ENCODE peak calls at places on chromosomes 7 and 10, in seven cellular contexts. D is right atrium auricular region, C is left ventricle myocardium inferior, Y is AG10803, T is stomach, F is body of pancreas, N is uterus. L is an unnamed sample.
A peak's percentile ranks its signal among the peaks of the same experiment; 100 is the strongest.

GRCh38 chr10:30534465-30535144 is 94.9 kb downstream of the LYZL2 start:
- DNase-seq in D (peak; percentile 92), C (peak; percentile 26), Y (peak; percentile 75), T (peak; percentile 79), F (peak; percentile 82), N (peak; percentile 72), L (peak; percentile 40)

GRCh38 chr7:102426268-102427031 is 6.9 kb upstream of the ORAI2 start:
- DNase-seq in D (no peak), C (no peak), Y (no peak), T (no peak), F (no peak), N (no peak), L (no peak)

GRCh38 chr7:25515876-25516275 is 287.6 kb upstream of the NPVF start:
- DNase-seq in D (no peak), C (no peak), Y (no peak), T (no peak), F (no peak), N (no peak), L (no peak)

GRCh38 chr7:151542606-151543130 is 23.0 kb upstream of the RHEB start:
- DNase-seq in D (no peak), C (no peak), Y (no peak), T (no peak), F (no peak), N (no peak), L (no peak)

GRCh38 chr10:25487266-25487665 is 312.5 kb downstream of the GPR158 start:
- DNase-seq in D (no peak), C (no peak), Y (no peak), T (no peak), F (no peak), N (no peak), L (no peak)

GRCh38 chr10:102230264-102230860 is 4.3 kb downstream of the ELOVL3 start:
- DNase-seq in D (no peak), C (peak; percentile 31), Y (no peak), T (peak; percentile 60), F (peak; percentile 65), N (peak; percentile 40), L (no peak)

GRCh38 chr7:10560497-10560896 is 413.2 kb upstream of the PHF14 start:
- DNase-seq in D (no peak), C (no peak), Y (no peak), T (no peak), F (no peak), N (no peak), L (no peak)

GRCh38 chr7:130009848-130010688 is 41.1 kb downstream of the ZC3HC1 start:
- DNase-seq in D (peak; percentile 65), C (no peak), Y (peak; percentile 88), T (peak; percentile 31), F (peak; percentile 18), N (no peak), L (no peak)

GRCh38 chr10:69669408-69669807 is 39.4 kb downstream of the FAM241B start:
- DNase-seq in D (no peak), C (no peak), Y (no peak), T (no peak), F (no peak), N (no peak), L (no peak)

GRCh38 chr10:80075781-80076180 is 2.7 kb upstream of the TMEM254 start:
- DNase-seq in D (no peak), C (no peak), Y (peak; percentile 8), T (no peak), F (no peak), N (no peak), L (no peak)

GRCh38 chr10:114026189-114027040 is 17.3 kb upstream of the ADRB1 start:
- DNase-seq in D (no peak), C (no peak), Y (peak; percentile 71), T (no peak), F (no peak), N (no peak), L (no peak)

GRCh38 chr10:79149662-79150443 is 81.1 kb downstream of the ZMIZ1 start:
- DNase-seq in D (peak; percentile 88), C (peak; percentile 88), Y (peak; percentile 84), T (peak; percentile 63), F (peak; percentile 61), N (peak; percentile 82), L (no peak)

GRCh38 chr7:99209781-99210180 is 1.9 kb upstream of the KPNA7 start:
- DNase-seq in D (no peak), C (no peak), Y (no peak), T (no peak), F (no peak), N (no peak), L (no peak)
- H3K4me3 ChIP-seq in D (no peak overlapping the region), C (no peak overlapping the region), Y (no peak overlapping the region), T (no peak overlapping the region), F (no peak overlapping the region), N (no peak overlapping the region), L (no peak overlapping the region)

DNA sequence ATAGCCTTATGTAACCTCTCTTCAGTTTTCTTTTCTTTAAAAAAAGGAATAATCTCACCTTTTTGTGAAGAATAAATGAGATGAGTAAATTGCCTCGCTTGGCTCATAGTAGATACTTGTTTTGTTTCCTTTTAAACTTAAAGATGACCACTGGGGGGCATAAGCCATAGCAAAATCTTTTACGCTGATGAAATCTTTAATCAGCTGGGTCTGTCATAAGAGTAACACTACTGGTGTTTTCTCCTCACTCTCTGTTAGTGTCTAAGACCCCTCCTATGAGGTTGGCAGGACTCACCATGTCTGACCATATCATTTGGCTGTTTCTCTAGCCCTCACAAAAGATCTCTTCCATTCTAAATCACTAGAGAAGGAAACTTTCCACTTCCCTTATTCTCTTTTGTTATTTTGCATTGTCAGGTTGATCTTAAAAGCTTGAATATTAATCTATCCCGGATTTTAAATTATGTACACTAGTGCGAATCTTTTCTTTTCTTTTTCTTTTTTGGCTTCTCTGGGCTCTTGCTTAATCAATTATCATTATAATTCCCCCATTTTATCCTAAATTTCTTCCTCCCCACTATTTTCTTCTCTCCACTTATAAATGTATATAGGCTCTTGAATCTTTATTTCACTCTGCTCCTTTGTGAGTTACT is 12.5 kb downstream of the STAG3 start:
- DNase-seq in D (no peak), C (no peak), Y (peak; percentile 64), T (no peak), F (no peak), N (no peak), L (no peak)
- TF ChIP-seq CTCF in D (no peak), C (peak; percentile 50), Y (peak; percentile 58), T (no peak), F (no peak), N (peak; percentile 40), L (peak; percentile 25)

GRCh38 chr10:95758351-95759025 is 2.5 kb downstream of the ENTPD1 start:
- DNase-seq in D (no peak), C (no peak), Y (no peak), T (no peak), F (no peak), N (no peak), L (no peak)
- H3K4me3 ChIP-seq in D (no peak overlapping the region), C (no peak overlapping the region), Y (no peak overlapping the region), T (no peak overlapping the region), F (no peak overlapping the region), N (no peak overlapping the region), L (no peak overlapping the region)

DNA sequence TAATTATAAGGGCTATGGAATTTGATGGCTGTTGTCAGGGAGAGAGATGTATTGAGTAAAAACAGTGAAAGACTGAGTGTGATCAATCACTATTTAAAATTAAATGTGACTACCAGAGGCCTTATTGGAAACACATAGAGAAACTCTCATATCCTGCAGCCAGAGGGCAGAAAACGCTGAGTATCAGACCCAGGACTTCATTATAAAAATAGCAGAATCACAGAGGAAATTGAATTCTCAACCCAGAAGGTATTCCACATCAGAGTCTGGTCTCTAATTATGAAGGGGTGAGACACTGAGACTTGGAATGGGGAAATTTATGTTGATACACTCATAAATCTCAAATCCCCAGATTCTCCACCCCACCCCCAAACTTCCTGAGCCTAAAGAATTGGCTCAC is 69.5 kb upstream of the IL6 start:
- DNase-seq in D (no peak), C (no peak), Y (no peak), T (no peak), F (no peak), N (no peak), L (no peak)
- TF ChIP-seq CTCF in D (no peak), C (no peak), Y (no peak), T (no peak), F (no peak), N (no peak), L (no peak)

GRCh38 chr10:49212783-49213182 is 24.6 kb upstream of the TMEM273 start:
- DNase-seq in D (no peak), C (no peak), Y (no peak), T (no peak), F (no peak), N (no peak), L (no peak)
- H3K4me3 ChIP-seq in D (no peak overlapping the region), C (no peak overlapping the region), Y (no peak overlapping the region), T (no peak overlapping the region), F (no peak overlapping the region), N (no peak overlapping the region), L (no peak overlapping the region)

L was measured in LNCaP clone FGC.